ENCODE peak calls at places on chromosomes 3 and 15, in six cellular contexts. Q is bronchial epithelial cell, K is AG04449, G is iris pigment epithelial cell, P is AG10803, N is H9. D is an unnamed sample.

GRCh38 chr3:38438421-38438820 is 15.3 kb upstream of the ACVR2B start:
- DNase-seq in Q (no peak), K (no peak), G (peak; percentile 55), P (no peak), N (no peak), D (no peak)

GRCh38 chr3:157110761-157111238 is 49.1 kb downstream of the CCNL1 start:
- DNase-seq in Q (no peak), K (no peak), G (no peak), P (no peak), N (no peak), D (no peak)

GRCh38 chr3:63814300-63814699 is 4.8 kb upstream of the C3orf49 start:
- DNase-seq in Q (peak; percentile 49), K (no peak), G (peak; percentile 55), P (no peak), N (no peak), D (no peak)

GRCh38 chr15:89377842-89378698 is 43.4 kb upstream of the POLG start:
- DNase-seq in Q (peak; percentile 71), K (no peak), G (no peak), P (no peak), N (peak; percentile 55), D (no peak)

GRCh38 chr3:117285721-117286120 is 576.1 kb downstream of the TUSC7 start:
- DNase-seq in Q (no peak), K (no peak), G (no peak), P (no peak), N (no peak), D (no peak)

GRCh38 chr3:61530355-61530754 is 31.0 kb upstream of the PTPRG start:
- DNase-seq in Q (peak; percentile 50), K (no peak), G (peak; percentile 51), P (peak; percentile 14), N (peak; percentile 36), D (no peak)

GRCh38 chr15:78880242-78880533 is 7.5 kb downstream of the MORF4L1 start:
- DNase-seq in Q (peak; percentile 56), K (no peak), G (peak; percentile 74), P (peak; percentile 60), N (no peak), D (no peak)

GRCh38 chr15:40454904-40455391 is 14.2 kb downstream of the BAHD1 start:
- DNase-seq in Q (peak; percentile 83), K (no peak), G (peak; percentile 65), P (peak; percentile 47), N (no peak), D (no peak)

GRCh38 chr3:27415202-27415601 is 46.0 kb upstream of the NEK10 start:
- DNase-seq in Q (no peak), K (no peak), G (no peak), P (no peak), N (no peak), D (no peak)

GRCh38 chr3:47867451-47868017 is 64.6 kb downstream of the DHX30 start:
- DNase-seq in Q (no peak), K (no peak), G (no peak), P (no peak), N (no peak), D (no peak)

GRCh38 chr3:70832811-70833509 is 520.5 kb upstream of the MDFIC2 start:
- DNase-seq in Q (no peak), K (peak; percentile 50), G (peak; percentile 38), P (peak; percentile 95), N (no peak), D (no peak)

GRCh38 chr3:52636673-52637072 is 49.0 kb downstream of the PBRM1 start:
- DNase-seq in Q (peak; percentile 83), K (no peak), G (peak; percentile 6), P (peak; percentile 63), N (no peak), D (no peak)

GRCh38 chr3:99981138-99981537 is 133.2 kb downstream of the FILIP1L start:
- DNase-seq in Q (no peak), K (no peak), G (no peak), P (no peak), N (no peak), D (no peak)

GRCh38 chr3:180306691-180307090 is 270.0 kb upstream of the PEX5L start:
- DNase-seq in Q (peak; percentile 83), K (peak; percentile 9), G (peak; percentile 2), P (peak; percentile 56), N (no peak), D (no peak)

GRCh38 chr15:57031605-57032004 is 113.2 kb downstream of the TCF12 start:
- DNase-seq in Q (no peak), K (no peak), G (peak; percentile 81), P (peak; percentile 30), N (no peak), D (no peak)

GRCh38 chr3:9349321-9350117 is 13.3 kb upstream of the THUMPD3 start:
- DNase-seq in Q (peak; percentile 91), K (no peak), G (peak; percentile 84), P (peak; percentile 88), N (no peak), D (no peak)

GRCh38 chr3:127442551-127442950 is 148.0 kb downstream of the TPRA1 start:
- DNase-seq in Q (no peak), K (no peak), G (no peak), P (no peak), N (peak; percentile 10), D (peak; percentile 45)

GRCh38 chr15:49270541-49271421 is 100.7 kb downstream of the GALK2 start:
- DNase-seq in Q (peak; percentile 8), K (peak; percentile 26), G (no peak), P (peak; percentile 96), N (no peak), D (no peak)

GRCh38 chr3:141796436-141797166 is 33.4 kb downstream of the GRK7 start:
- DNase-seq in Q (no peak), K (peak; percentile 31), G (peak; percentile 55), P (peak; percentile 89), N (no peak), D (no peak)

GRCh38 chr15:48642795-48643194 is 2.7 kb downstream of the FBN1 start:
- DNase-seq in Q (no peak), K (no peak), G (peak; percentile 25), P (peak; percentile 58), N (no peak), D (no peak)

GRCh38 chr3:138043266-138044029 is 33.5 kb downstream of the CLDN18 start:
- DNase-seq in Q (peak; percentile 90), K (peak; percentile 61), G (peak; percentile 90), P (peak; percentile 84), N (no peak), D (no peak)

D was measured in suprapubic skin.